ENCODE peak calls at places on chromosomes 1 and 21, in eight cellular contexts. Z, Q, C, H, O, N, M and U are unnamed samples.

GRCh38 chr1:8376358-8376840 is 58.5 kb downstream of the SLC45A1 start:
- DNase-seq in Z (peak; percentile 3), Q (no peak), C (peak; percentile 7), H (no peak), O (no peak), N (no peak), M (no peak), U (no peak)

GRCh38 chr1:54126271-54126815 is 26.5 kb downstream of the CDCP2 start:
- DNase-seq in Z (no peak), Q (no peak), C (no peak), H (no peak), O (no peak), N (no peak), M (no peak), U (no peak)

GRCh38 chr1:9603307-9603706 is 14.6 kb downstream of the TMEM201 start:
- DNase-seq in Z (no peak), Q (no peak), C (no peak), H (no peak), O (no peak), N (no peak), M (no peak), U (no peak)

GRCh38 chr1:184994301-184994700 is 20.0 kb upstream of the NIBAN1 start:
- DNase-seq in Z (no peak), Q (no peak), C (no peak), H (no peak), O (no peak), N (no peak), M (no peak), U (no peak)

GRCh38 chr1:36203554-36204346 is 20.5 kb upstream of the THRAP3 start:
- DNase-seq in Z (peak; percentile 81), Q (peak; percentile 30), C (peak; percentile 46), H (no peak), O (peak; percentile 87), N (peak; percentile 81), M (no peak), U (peak; percentile 85)

GRCh38 chr1:53585116-53585515 is 125.9 kb downstream of the DMRTB1 start:
- DNase-seq in Z (peak; percentile 17), Q (peak; percentile 3), C (no peak), H (peak; percentile 2), O (peak; percentile 66), N (peak; percentile 55), M (peak; percentile 56), U (peak; percentile 4)

GRCh38 chr1:86687595-86687994 is 16.8 kb upstream of the SH3GLB1 start:
- DNase-seq in Z (no peak), Q (no peak), C (no peak), H (no peak), O (no peak), N (no peak), M (no peak), U (no peak)

GRCh38 chr21:29523646-29524045 is 224.9 kb downstream of the BACH1 start:
- DNase-seq in Z (no peak), Q (no peak), C (no peak), H (no peak), O (no peak), N (no peak), M (no peak), U (no peak)

GRCh38 chr1:228109962-228110488 is 926 bp upstream of the MRPL55 start:
- DNase-seq in Z (peak; percentile 38), Q (peak; percentile 52), C (no peak), H (no peak), O (no peak), N (no peak), M (no peak), U (no peak)

GRCh38 chr1:227697321-227697864 is 37.7 kb downstream of the JMJD4 start:
- DNase-seq in Z (no peak), Q (no peak), C (no peak), H (no peak), O (no peak), N (no peak), M (no peak), U (no peak)

GRCh38 chr1:115642168-115643072 is 650 bp downstream of the VANGL1 start:
- DNase-seq in Z (peak; percentile 51), Q (peak; percentile 39), C (peak; percentile 61), H (no peak), O (peak; percentile 78), N (peak; percentile 75), M (peak; percentile 62), U (peak; percentile 72)

GRCh38 chr1:243495442-243496172 is 239.8 kb downstream of the SDCCAG8 start:
- DNase-seq in Z (no peak), Q (no peak), C (no peak), H (no peak), O (no peak), N (peak; percentile 76), M (no peak), U (peak; percentile 51)

GRCh38 chr1:93708734-93709481 is 27.3 kb upstream of the BCAR3 start:
- DNase-seq in Z (peak; percentile 81), Q (peak; percentile 38), C (peak; percentile 89), H (no peak), O (no peak), N (no peak), M (no peak), U (peak; percentile 62)

GRCh38 chr1:37483785-37484184 is 9.4 kb downstream of the ZC3H12A start:
- DNase-seq in Z (peak; percentile 49), Q (no peak), C (no peak), H (no peak), O (no peak), N (no peak), M (no peak), U (no peak)
- TF ChIP-seq POLR2A in Z (no peak), Q (no peak), C (no peak), H (no peak), O (no peak), N (no peak), M (no peak), U (no peak)

GRCh38 chr1:24992761-24993211 is 62.7 kb upstream of the RUNX3 start:
- DNase-seq in Z (no peak), Q (no peak), C (no peak), H (no peak), O (peak; percentile 68), N (no peak), M (peak; percentile 70), U (no peak)
- H3K27me3 ChIP-seq in Z (no peaks in the 10 kb centered on the region), Q (no peaks in the 10 kb centered on the region), C (no peaks in the 10 kb centered on the region), H (no peaks in the 10 kb centered on the region), O (no peaks in the 10 kb centered on the region), N (no peaks in the 10 kb centered on the region), M (no peaks in the 10 kb centered on the region), U (peaks cover 3% of the 10 kb centered on the region)

GRCh38 chr1:44919387-44919786 is 67.0 kb downstream of the EIF2B3 start:
- DNase-seq in Z (no peak), Q (no peak), C (no peak), H (no peak), O (no peak), N (no peak), M (no peak), U (no peak)

GRCh38 chr1:44926311-44926781 is 60.0 kb downstream of the EIF2B3 start:
- DNase-seq in Z (no peak), Q (no peak), C (no peak), H (no peak), O (no peak), N (no peak), M (no peak), U (no peak)

GRCh38 chr1:44929556-44929955 is 56.8 kb downstream of the EIF2B3 start:
- DNase-seq in Z (no peak), Q (no peak), C (no peak), H (no peak), O (no peak), N (no peak), M (no peak), U (no peak)

DNA sequence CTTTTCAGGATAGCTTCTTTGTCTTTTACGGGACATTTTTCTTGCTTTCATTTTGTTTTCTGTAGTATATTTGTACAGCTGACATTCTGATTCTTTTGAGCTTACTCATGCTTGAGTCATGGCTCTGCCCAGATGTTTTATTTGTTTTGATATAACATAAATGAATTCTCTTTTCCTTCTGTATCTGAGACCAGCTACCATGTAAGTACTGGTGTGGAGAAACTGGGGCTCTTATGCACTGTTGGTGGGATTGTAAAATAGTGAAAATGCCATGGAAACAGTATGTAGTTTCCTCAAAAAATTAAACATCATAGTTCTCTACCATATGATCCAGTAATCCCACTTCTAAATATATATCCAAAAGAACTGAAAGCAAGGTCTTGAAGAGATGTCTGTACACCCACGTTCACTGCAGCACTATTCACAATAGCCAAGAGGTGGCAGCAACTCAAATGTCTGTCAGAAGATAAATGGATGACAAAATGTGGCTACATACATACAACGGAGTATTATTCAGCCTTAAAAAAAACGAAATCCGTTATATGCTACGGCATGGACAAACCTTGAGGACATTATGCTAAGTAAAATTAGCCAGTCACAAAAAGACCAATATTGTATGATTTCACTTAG is 61.4 kb downstream of the EIF2B3 start:
- DNase-seq in Z (no peak), Q (no peak), C (no peak), H (no peak), O (no peak), N (no peak), M (no peak), U (no peak)
- H3K4me3 ChIP-seq in Z (peak overlapping the region; percentile 35), Q (no peak overlapping the region), C (no peak overlapping the region), H (no peak overlapping the region), O (no peak overlapping the region), N (no peak overlapping the region), M (no peak overlapping the region), U (no peak overlapping the region)

GRCh38 chr1:168243636-168244212 is 17.9 kb downstream of the SFT2D2 start:
- DNase-seq in Z (no peak), Q (no peak), C (no peak), H (no peak), O (no peak), N (no peak), M (no peak), U (no peak)
- TF ChIP-seq POLR2A in Z (no peak), Q (no peak), C (no peak), H (no peak), O (no peak), N (no peak), M (no peak), U (no peak)

DNA sequence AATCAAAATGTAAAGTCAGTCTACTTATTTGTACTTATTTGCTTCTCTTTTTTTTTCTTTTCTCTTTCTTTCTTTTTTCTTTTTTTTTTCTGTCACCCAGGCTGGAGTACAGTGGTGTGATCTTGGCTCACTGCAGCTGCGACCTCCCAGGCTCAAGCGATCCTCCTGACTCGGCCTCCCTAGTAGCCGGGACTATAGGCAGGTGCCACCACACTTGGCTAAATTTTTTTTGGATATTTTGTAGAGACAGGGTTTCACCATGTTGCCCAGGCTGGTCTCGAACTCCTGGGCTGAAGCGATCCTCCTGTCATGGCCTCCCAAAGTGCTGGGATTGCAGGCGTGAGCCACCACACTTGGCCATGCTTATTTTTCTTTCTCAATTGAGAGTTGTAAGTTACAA is 98.8 kb upstream of the ZBTB40 start:
- DNase-seq in Z (no peak), Q (no peak), C (no peak), H (no peak), O (no peak), N (no peak), M (no peak), U (no peak)
- H3K27me3 ChIP-seq in Z (no peaks in the 10 kb centered on the region), Q (no peaks in the 10 kb centered on the region), C (no peaks in the 10 kb centered on the region), H (peaks cover 56% of the 10 kb centered on the region), O (peaks cover 67% of the 10 kb centered on the region), N (peaks cover 61% of the 10 kb centered on the region), M (peaks cover 5% of the 10 kb centered on the region), U (peaks cover 71% of the 10 kb centered on the region)

GRCh38 chr1:203765029-203765837 is at the start of gene LAX1:
- DNase-seq in Z (no peak), Q (no peak), C (no peak), H (no peak), O (no peak), N (no peak), M (peak; percentile 90), U (no peak)
- H3K4me3 ChIP-seq in Z (no peak within 1 kb of the TSS), Q (no peak within 1 kb of the TSS), C (no peak within 1 kb of the TSS), H (peak within 1 kb of the TSS; percentile 5), O (peak within 1 kb of the TSS; percentile 36), N (no peak within 1 kb of the TSS), M (peak within 1 kb of the TSS; percentile 47), U (no peak within 1 kb of the TSS)